ENCODE peak calls at places on chromosome 6, in six cellular contexts. S is A549; F is left lung; E is neural progenitor cell; Z is CD8-positive, alpha-beta T cell; X is adrenal gland. P is an unnamed sample. For H3K4me1, the result is how much of the 10 kb centered on the place peaks cover.

GRCh38 chr6:44976677-44977405 is 351.3 kb upstream of the RUNX2 start:
- DNase-seq in F (no peak), Z (no peak), X (no peak), E (no peak), S (no peak), P (peak)

GRCh38 chr6:28218312-28219248 is 6.5 kb upstream of the ZSCAN9 start:
- DNase-seq in X (peak), E (peak), Z (no peak), S (peak), F (peak), P (peak)

GRCh38 chr6:11364971-11365397 is 132.5 kb upstream of the NEDD9 start:
- DNase-seq in Z (no peak), F (no peak), E (no peak), S (no peak), X (peak), P (no peak)

GRCh38 chr6:100202417-100203194 is 208.6 kb upstream of the MCHR2 start:
- DNase-seq in Z (no peak), F (no peak), E (no peak), S (peak), X (no peak), P (no peak)

GRCh38 chr6:73262701-73263569 is at the start of gene KHDC1:
- DNase-seq in F (peak), E (peak), S (peak), Z (peak), X (peak), P (peak)

GRCh38 chr6:37622639-37623038 is 75.0 kb downstream of the MDGA1 start:
- DNase-seq in S (no peak), Z (no peak), E (no peak), X (no peak), F (no peak), P (no peak)

GRCh38 chr6:13715444-13715883 is 3.8 kb upstream of the RANBP9 start:
- DNase-seq in X (no peak), E (no peak), F (no peak), Z (no peak), S (no peak), P (no peak)

GRCh38 chr6:133184798-133185380 is 56.3 kb upstream of the EYA4 start:
- DNase-seq in F (no peak), E (peak), Z (no peak), S (peak), X (no peak), P (peak)

GRCh38 chr6:139296927-139297326 is 5.1 kb upstream of the TXLNB start:
- DNase-seq in S (no peak), X (no peak), Z (no peak), F (no peak), E (no peak), P (no peak)

GRCh38 chr6:159790947-159791598 is 806 bp downstream of the MRPL18 start:
- DNase-seq in E (peak), S (no peak), F (no peak), Z (no peak), X (no peak), P (peak)

GRCh38 chr6:8839626-8840025 is 404.3 kb upstream of the SLC35B3 start:
- DNase-seq in S (no peak), F (no peak), E (no peak), Z (no peak), X (no peak), P (no peak)

GRCh38 chr6:6283747-6284146 is 36.7 kb downstream of the F13A1 start:
- DNase-seq in Z (no peak), E (no peak), X (no peak), S (no peak), F (no peak), P (no peak)

GRCh38 chr6:111517965-111518364 is 34.9 kb upstream of the REV3L start:
- DNase-seq in Z (no peak), X (no peak), E (no peak), F (no peak), S (peak), P (no peak)

GRCh38 chr6:148249160-148249559 is 93.5 kb upstream of the SASH1 start:
- DNase-seq in E (no peak), S (no peak), X (no peak), F (no peak), Z (no peak), P (no peak)

GRCh38 chr6:157244175-157244574 is 79.1 kb downstream of the TMEM242 start:
- DNase-seq in S (no peak), Z (no peak), E (no peak), F (no peak), X (no peak), P (no peak)

GRCh38 chr6:20202070-20202658 is 10.1 kb downstream of the MBOAT1 start:
- DNase-seq in Z (no peak), X (no peak), E (no peak), F (no peak), S (peak), P (no peak)

GRCh38 chr6:46267515-46267914 is 96.7 kb upstream of the ENPP5 start:
- DNase-seq in E (no peak), X (no peak), S (no peak), F (no peak), Z (no peak), P (no peak)

GRCh38 chr6:126339796-126340750 is at the start of gene CENPW:
- DNase-seq in S (peak), E (peak), Z (peak), F (peak), X (peak), P (peak)

GRCh38 chr6:126337323-126337722 is 2.6 kb upstream of the CENPW start:
- DNase-seq in F (no peak), Z (no peak), S (no peak), X (peak), E (no peak), P (peak)

GRCh38 chr6:126333729-126334128 is 6.2 kb upstream of the CENPW start:
- DNase-seq in X (no peak), S (no peak), Z (no peak), E (no peak), F (no peak), P (no peak)

GRCh38 chr6:126341126-126341525 is 1.2 kb downstream of the CENPW start:
- DNase-seq in Z (no peak), S (no peak), F (no peak), E (no peak), X (no peak), P (no peak)

DNA sequence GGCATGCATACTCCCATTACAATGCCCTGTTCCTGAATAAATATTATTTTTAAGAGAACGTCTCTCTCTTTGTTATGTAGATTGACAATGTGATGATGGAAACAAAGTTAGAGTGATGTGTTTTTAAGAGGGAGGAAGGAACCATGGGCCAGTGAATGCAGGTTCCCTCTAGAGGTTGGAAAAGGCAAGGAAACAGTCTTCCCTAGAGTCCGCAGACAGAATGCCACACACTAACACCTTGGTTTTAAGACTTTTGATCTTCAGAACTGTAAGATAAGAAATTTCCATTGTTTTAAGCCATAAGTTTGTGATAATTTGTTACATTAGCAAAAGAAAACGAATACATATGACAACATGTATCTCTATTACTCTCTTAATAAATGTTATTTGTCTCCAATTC is 4.7 kb upstream of the CENPW start:
- DNase-seq in Z (no peak), E (no peak), S (no peak), X (no peak), F (no peak), P (no peak)
- TF ChIP-seq CTCF in Z (no peak), E (peak), S (no peak), X (no peak), F (no peak), P (peak)

GRCh38 chr6:135195522-135195921 is 14.4 kb downstream of the MYB start:
- DNase-seq in Z (no peak), E (no peak), F (no peak), X (no peak), S (no peak), P (no peak)
- H3K4me1 ChIP-seq in Z (under half), E (under half), F (under half), X (under half), S (under half), P (under half)

DNA sequence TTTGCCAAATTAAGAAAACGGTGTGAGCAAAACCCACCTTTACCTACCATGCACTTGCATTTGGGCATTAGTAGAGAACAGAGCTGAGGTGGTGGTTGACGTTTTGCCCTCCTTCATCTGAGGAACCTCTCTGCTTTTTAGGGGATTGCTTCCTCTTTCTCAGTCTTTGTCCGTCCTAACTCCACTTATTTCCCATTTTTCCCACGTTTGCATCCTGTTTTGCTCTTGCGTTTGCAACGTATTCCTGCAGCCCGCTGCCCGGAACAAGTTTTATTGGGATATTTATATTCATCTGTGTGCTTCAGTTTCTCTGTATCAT is 374 bp upstream of the SERINC1 start:
- DNase-seq in S (peak), E (no peak), X (no peak), Z (no peak), F (no peak), P (no peak)
- TF ChIP-seq CTCF in S (no peak), E (no peak), X (no peak), Z (no peak), F (no peak), P (no peak)

GRCh38 chr6:31825553-31825952 is 2.0 kb upstream of the HSPA1B start:
- DNase-seq in S (no peak), X (no peak), E (no peak), Z (no peak), F (no peak), P (no peak)
- H3K4me1 ChIP-seq in S (under half), X (under half), E (under half), Z (under half), F (under half), P (under half)

GRCh38 chr6:5260661-5261544 is at the start of the genes FARS2 and LYRM4:
- DNase-seq in S (peak), Z (peak), X (peak), E (peak), F (peak), P (peak)
- TF ChIP-seq CTCF in S (no peak), Z (no peak), X (no peak), E (peak), F (no peak), P (no peak)

DNA sequence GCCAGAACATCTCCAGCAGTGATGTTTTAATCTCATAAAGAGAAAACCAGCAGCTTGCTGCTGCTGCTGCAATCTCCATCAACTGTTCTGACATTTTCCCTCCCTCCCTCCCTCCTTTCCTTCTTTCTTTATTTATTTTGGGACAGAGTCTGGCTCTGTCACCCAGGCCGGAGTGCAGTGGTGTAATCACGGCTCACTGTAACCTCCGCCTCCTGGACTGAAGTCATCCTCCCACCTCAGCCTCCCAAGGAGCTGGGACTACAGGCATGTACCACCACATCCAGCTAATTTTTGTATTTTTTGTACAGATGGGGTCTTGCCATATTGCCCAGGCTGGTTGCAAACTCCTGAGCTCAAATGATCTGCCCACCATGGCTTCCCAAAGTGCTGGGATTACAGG is 5.7 kb downstream of the ELOVL5 start:
- DNase-seq in F (no peak), E (no peak), X (peak), S (no peak), Z (no peak), P (no peak)
- H3K4me1 ChIP-seq in F (under half), E (under half), X (under half), S (under half), Z (half or more), P (under half)

GRCh38 chr6:89637960-89638319 is 607 bp downstream of the LYRM2 start:
- DNase-seq in S (peak), E (no peak), F (no peak), Z (no peak), X (no peak), P (no peak)

GRCh38 chr6:89640804-89641203 is 2.3 kb upstream of the LYRM2 start:
- DNase-seq in E (no peak), F (no peak), Z (no peak), S (no peak), X (no peak), P (no peak)

GRCh38 chr6:89644864-89645263 is 6.3 kb upstream of the LYRM2 start:
- DNase-seq in X (no peak), E (no peak), S (no peak), F (no peak), Z (no peak), P (no peak)

GRCh38 chr6:89638320-89639195 is at the start of gene LYRM2:
- DNase-seq in S (peak), Z (peak), E (peak), F (peak), X (peak), P (peak)

GRCh38 chr6:89643411-89643810 is 4.9 kb upstream of the LYRM2 start:
- DNase-seq in Z (no peak), E (peak), S (no peak), X (no peak), F (no peak), P (no peak)
- TF ChIP-seq CTCF in Z (no peak), E (no peak), S (no peak), X (no peak), F (no peak), P (no peak)

DNA sequence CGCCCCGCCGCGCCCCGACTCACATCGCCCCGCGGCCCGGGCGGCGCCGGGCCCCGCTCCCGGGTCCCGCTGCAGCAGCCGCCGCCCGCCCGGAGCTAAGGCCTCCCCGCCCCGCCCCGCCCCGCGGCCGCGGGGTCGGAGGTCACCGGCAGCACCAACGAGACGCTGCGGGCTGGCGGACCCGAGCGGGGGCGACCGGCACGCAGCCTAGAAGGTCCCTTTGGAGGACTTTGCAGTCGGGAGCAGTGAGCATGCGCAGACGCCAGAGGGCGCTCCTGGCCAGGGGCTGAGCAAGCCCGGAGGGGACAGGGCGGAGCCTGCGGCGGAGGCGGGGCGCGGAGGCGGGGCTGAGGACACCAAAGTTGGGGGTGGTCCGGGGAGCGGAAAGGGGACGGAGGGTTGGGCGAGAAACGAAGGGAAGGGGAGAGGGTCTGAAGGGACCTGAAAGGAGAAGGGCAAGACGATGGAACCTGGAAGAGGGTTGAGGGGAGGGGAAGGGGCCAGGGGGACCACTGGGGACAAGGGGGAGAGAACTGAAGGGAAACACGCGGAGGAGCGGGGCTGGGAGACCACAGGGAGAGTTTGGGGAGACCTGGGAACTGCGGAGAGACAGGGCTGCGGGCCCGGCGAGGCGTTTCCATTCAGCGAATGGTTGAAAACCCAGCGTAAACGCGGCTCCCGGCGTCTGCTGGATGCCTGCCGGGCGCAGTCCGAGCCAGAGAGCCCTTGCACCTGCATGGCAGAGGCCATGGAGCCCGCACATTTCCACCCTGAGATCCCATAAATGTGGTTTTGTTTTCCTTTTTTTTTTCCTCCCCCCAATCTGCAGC is at the start of gene FRS3:
- DNase-seq in Z (peak), S (peak), F (peak), X (peak), E (peak), P (peak)
- H3K4me1 ChIP-seq in Z (under half), S (under half), F (under half), X (under half), E (under half), P (under half)

GRCh38 chr6:129665555-129665954 is 44.4 kb downstream of the ARHGAP18 start:
- DNase-seq in X (no peak), E (no peak), F (no peak), Z (no peak), S (no peak), P (no peak)

GRCh38 chr6:129662406-129662766 is 47.6 kb downstream of the ARHGAP18 start:
- DNase-seq in Z (no peak), S (no peak), F (no peak), X (no peak), E (no peak), P (no peak)

GRCh38 chr6:129661478-129662405 is 48.2 kb downstream of the ARHGAP18 start:
- DNase-seq in E (no peak), X (no peak), Z (no peak), F (no peak), S (no peak), P (no peak)

GRCh38 chr6:129662980-129663431 is 47.0 kb downstream of the ARHGAP18 start:
- DNase-seq in Z (no peak), E (no peak), F (no peak), X (no peak), S (no peak), P (no peak)

DNA sequence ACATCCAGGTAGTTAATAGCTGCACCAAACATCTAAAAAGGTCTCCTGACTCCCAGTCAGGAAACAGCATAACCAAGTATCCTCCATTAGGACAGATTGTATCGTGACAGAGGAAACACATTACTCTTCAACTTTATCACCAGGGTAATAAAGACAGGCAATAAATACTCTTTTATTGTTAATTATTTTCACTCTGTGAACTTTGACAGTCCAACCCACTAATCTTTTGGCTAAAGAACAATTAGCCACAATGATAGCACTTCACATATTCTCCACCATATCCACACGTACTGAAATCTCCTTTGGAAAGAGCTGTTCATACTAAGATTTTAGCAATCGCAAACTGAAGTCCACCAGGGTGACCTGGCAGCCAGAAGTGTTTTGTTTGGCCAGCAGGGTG is 46.4 kb downstream of the ARHGAP18 start:
- DNase-seq in Z (no peak), X (no peak), E (no peak), F (no peak), S (no peak), P (no peak)
- TF ChIP-seq CTCF in Z (no peak), X (no peak), E (no peak), F (no peak), S (no peak), P (no peak)

P was measured in cardiac muscle cell.